ENCODE peak calls at places on chromosomes 6 and 20, in five cellular contexts. D, F, L, S and Z are unnamed samples.

GRCh38 chr6:156729248-156729647 is 47.9 kb upstream of the ARID1B start:
- DNase-seq in S (no peak), L (peak; percentile 27), D (peak; percentile 84), F (no peak), Z (no peak)

GRCh38 chr6:45566882-45567281 is 189.1 kb upstream of the SUPT3H start:
- DNase-seq in D (peak; percentile 88), F (no peak), S (no peak), L (peak; percentile 58), Z (no peak)

GRCh38 chr6:110814488-110815259 is 595 bp downstream of the CDK19 start:
- DNase-seq in S (peak; percentile 63), F (peak; percentile 53), D (peak; percentile 23), L (peak; percentile 44), Z (peak; percentile 76)

GRCh38 chr20:43444107-43444506 is 13.6 kb upstream of the SRSF6 start:
- DNase-seq in F (no peak), S (no peak), D (no peak), L (no peak), Z (no peak)

GRCh38 chr20:11891827-11892521 is 25.7 kb upstream of the BTBD3 start:
- DNase-seq in L (peak; percentile 73), D (peak; percentile 55), F (no peak), S (peak; percentile 64), Z (peak; percentile 77)

GRCh38 chr20:53021934-53022333 is 49.8 kb downstream of the TSHZ2 start:
- DNase-seq in D (peak; percentile 64), F (no peak), L (no peak), S (no peak), Z (no peak)

GRCh38 chr6:66949191-66949661 is 1242.2 kb upstream of the EYS start:
- DNase-seq in L (no peak), F (no peak), S (no peak), D (no peak), Z (no peak)

GRCh38 chr6:135331002-135331401 is 149.9 kb downstream of the MYB start:
- DNase-seq in D (peak; percentile 69), F (no peak), S (no peak), L (peak; percentile 14), Z (no peak)

GRCh38 chr6:79421707-79422484 is 115.3 kb downstream of the LCA5 start:
- DNase-seq in L (peak; percentile 98), F (no peak), S (no peak), D (peak; percentile 77), Z (no peak)

GRCh38 chr6:12813321-12813720 is 96.8 kb downstream of the PHACTR1 start:
- DNase-seq in L (no peak), D (peak; percentile 85), S (no peak), F (no peak), Z (no peak)

GRCh38 chr6:26197736-26198625 is 110.8 kb downstream of the HFE start:
- DNase-seq in L (peak; percentile 27), D (no peak), S (no peak), F (no peak), Z (no peak)

GRCh38 chr20:9203081-9203447 is 134.2 kb downstream of the PLCB4 start:
- DNase-seq in D (no peak), S (no peak), F (no peak), L (no peak), Z (no peak)

GRCh38 chr6:29483186-29483585 is 4.6 kb downstream of the MAS1L start:
- DNase-seq in S (no peak), L (no peak), F (no peak), D (no peak), Z (no peak)

GRCh38 chr6:389622-390021 is 1.9 kb upstream of the IRF4 start:
- DNase-seq in D (no peak), S (no peak), F (no peak), L (no peak), Z (no peak)

GRCh38 chr20:18055261-18055660 is 2.5 kb downstream of the OVOL2 start:
- DNase-seq in L (no peak), D (no peak), S (no peak), F (no peak), Z (no peak)

GRCh38 chr6:130503146-130503545 is 137.3 kb downstream of the TMEM200A start:
- DNase-seq in L (peak; percentile 52), F (no peak), D (peak; percentile 68), S (no peak), Z (no peak)

GRCh38 chr6:25883991-25884390 is 9.9 kb upstream of the SLC17A3 start:
- DNase-seq in S (no peak), L (peak; percentile 87), D (peak; percentile 2), F (no peak), Z (no peak)

GRCh38 chr6:122283884-122284283 is 115.6 kb upstream of the HSF2 start:
- DNase-seq in F (no peak), D (no peak), S (no peak), L (no peak), Z (no peak)

GRCh38 chr6:147508073-147508870 is at the start of gene SAMD5:
- DNase-seq in S (peak; percentile 65), D (peak; percentile 61), L (peak; percentile 47), F (no peak), Z (peak; percentile 81)

GRCh38 chr6:155936551-155936950 is 480.9 kb upstream of the NOX3 start:
- DNase-seq in D (no peak), L (no peak), F (no peak), S (no peak), Z (no peak)

GRCh38 chr20:37202267-37202943 is 23.1 kb upstream of the MROH8 start:
- DNase-seq in D (peak; percentile 97), S (no peak), F (no peak), L (peak; percentile 97), Z (no peak)

GRCh38 chr6:78611886-78612480 is 255.4 kb upstream of the IRAK1BP1 start:
- DNase-seq in L (peak; percentile 45), F (no peak), S (no peak), D (no peak), Z (no peak)

GRCh38 chr6:40854592-40854991 is 184.4 kb downstream of the UNC5CL start:
- DNase-seq in D (no peak), F (no peak), S (no peak), L (no peak), Z (no peak)

GRCh38 chr6:124866040-124866439 is 96.2 kb upstream of the RNF217 start:
- DNase-seq in F (no peak), D (no peak), S (no peak), L (no peak), Z (no peak)

GRCh38 chr6:15166121-15166520 is 79.7 kb upstream of the JARID2 start:
- DNase-seq in L (no peak), S (no peak), D (no peak), F (no peak), Z (no peak)

GRCh38 chr6:118574051-118574865 is 26.2 kb downstream of the PLN start:
- DNase-seq in D (peak; percentile 33), L (no peak), F (no peak), S (no peak), Z (no peak)

GRCh38 chr6:74289881-74290280 is 593.9 kb downstream of the CD109 start:
- DNase-seq in L (peak; percentile 3), D (peak; percentile 39), S (no peak), F (no peak), Z (no peak)

GRCh38 chr6:98041921-98042320 is 758.9 kb upstream of the MMS22L start:
- DNase-seq in F (no peak), L (no peak), D (peak; percentile 19), S (no peak), Z (no peak)

GRCh38 chr6:39313526-39314272 is 520 bp downstream of the KCNK17 start:
- DNase-seq in F (no peak), L (no peak), S (no peak), D (no peak), Z (no peak)
- TF ChIP-seq CTCF in F (no peak), L (no peak), S (no peak), D (no peak), Z (no peak)

DNA sequence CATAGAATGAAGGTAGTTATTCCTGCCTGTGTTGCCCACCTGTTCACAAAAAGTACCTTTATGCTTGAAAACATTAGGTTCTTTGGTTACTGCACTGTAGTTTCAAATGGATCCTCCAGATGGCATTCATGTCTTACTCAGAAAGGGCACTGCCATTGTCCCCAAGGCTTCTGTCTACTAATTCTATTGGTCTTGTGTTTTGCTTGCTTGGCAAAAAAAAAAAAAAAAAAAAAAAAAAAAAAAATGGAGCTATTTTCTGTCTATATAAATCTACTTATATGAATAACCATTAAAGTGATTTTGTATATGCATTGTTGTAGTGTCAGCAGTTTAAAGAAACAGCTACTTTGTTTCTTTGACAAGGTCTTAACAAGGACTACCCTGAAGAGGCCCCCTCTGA is 12.7 kb upstream of the EFHC1 start:
- DNase-seq in D (peak; percentile 42), L (peak; percentile 73), S (no peak), F (no peak), Z (no peak)
- TF ChIP-seq CTCF in D (peak; percentile 54), L (peak; percentile 62), S (peak; percentile 23), F (no peak), Z (peak; percentile 72)

DNA sequence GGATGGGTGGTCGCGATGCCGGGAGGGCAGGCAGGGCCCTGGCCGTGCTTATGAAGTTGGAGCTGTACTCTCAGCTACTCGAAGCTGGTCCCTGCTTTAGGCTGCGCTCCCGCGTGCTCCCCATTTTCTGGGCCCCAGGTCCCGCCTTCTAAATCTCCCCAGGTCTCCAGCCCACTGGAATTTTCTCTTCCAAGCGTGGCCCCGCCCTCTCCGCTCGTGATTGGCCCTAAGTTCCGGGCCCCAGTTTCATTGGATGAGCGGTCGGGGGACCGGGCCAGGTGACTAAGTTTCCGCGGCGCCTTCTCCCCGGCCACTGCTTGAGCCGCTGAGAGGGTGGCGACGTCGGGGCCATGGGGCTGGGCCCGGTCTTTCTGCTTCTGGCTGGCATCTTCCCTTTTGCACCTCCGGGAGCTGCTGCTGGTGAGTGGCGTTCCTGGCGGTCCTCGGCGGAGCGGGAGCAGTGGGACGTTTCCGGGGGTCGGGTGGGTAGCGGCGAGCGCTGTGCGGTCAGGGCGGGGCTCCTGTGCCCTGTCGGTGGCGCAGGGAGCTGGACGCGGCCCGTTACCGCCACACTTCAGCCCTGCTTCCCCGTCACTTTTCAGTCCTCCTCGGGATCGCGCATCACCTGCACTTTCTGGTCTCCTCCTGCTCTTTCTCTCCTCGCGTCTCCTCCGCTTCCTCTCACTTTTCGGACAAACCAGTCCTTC is at the start of gene MICA:
- DNase-seq in L (peak; percentile 82), D (peak; percentile 80), S (peak; percentile 93), F (peak; percentile 94), Z (peak; percentile 82)
- TF ChIP-seq CTCF in L (no peak), D (no peak), S (peak; percentile 24), F (no peak), Z (peak; percentile 56)

GRCh38 chr6:36578030-36578825 is 15.9 kb upstream of the SRSF3 start:
- DNase-seq in D (no peak), F (no peak), S (no peak), L (no peak), Z (no peak)
- TF ChIP-seq CTCF in D (no peak), F (no peak), S (no peak), L (no peak), Z (no peak)

DNA sequence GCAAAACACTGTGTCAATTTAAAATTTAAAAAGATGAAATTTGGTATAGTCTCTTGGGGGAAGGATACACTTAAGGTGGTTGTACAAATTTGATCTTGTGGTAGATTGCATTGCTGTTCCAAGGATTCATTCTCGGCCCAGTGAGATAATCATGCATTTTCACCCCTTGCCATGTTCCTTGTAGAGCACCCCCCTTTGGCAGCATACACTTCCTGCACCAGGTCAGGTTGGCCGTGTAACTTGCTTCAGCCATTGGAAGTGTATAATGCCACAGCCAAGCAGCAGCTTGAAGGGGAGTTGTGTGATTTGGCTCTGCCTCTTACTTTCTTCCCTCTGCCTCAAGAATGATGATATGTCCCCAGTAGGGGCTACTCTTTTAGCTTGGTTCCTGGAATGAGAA is 21.9 kb downstream of the CCN2 start:
- DNase-seq in S (no peak), D (no peak), F (no peak), L (no peak), Z (no peak)
- TF ChIP-seq CTCF in S (no peak), D (no peak), F (no peak), L (peak; percentile 10), Z (peak; percentile 33)

GRCh38 chr6:5855787-5856186 is 150.9 kb downstream of the NRN1 start:
- DNase-seq in L (no peak), D (no peak), S (no peak), F (no peak), Z (no peak)
- TF ChIP-seq CTCF in L (no peak), D (no peak), S (no peak), F (no peak), Z (no peak)